ENCODE peak calls at places on chromosome 13, in seven cellular contexts. H is cardiac fibroblast, E is AG10803, W is keratinocyte, O is retinal pigment epithelial cell, L is left lung, P is uterus. K is an unnamed sample.

GRCh38 chr13:108621421-108621820 is 8.0 kb upstream of the MYO16 start:
- DNase-seq in W (no peak), P (no peak), L (no peak), H (no peak), O (no peak), E (no peak), K (no peak)

GRCh38 chr13:45133396-45134118 is 13.2 kb downstream of the GTF2F2 start:
- DNase-seq in P (no peak), W (no peak), L (no peak), E (no peak), H (no peak), O (no peak), K (no peak)

GRCh38 chr13:46146898-46147297 is 35.1 kb downstream of the LCP1 start:
- DNase-seq in P (no peak), O (no peak), E (peak; percentile 26), H (peak; percentile 39), W (no peak), L (no peak), K (no peak)

GRCh38 chr13:23618341-23618740 is 48.1 kb downstream of the TNFRSF19 start:
- DNase-seq in L (no peak), H (peak; percentile 99), E (peak; percentile 94), O (peak; percentile 98), P (no peak), W (no peak), K (no peak)

GRCh38 chr13:98004107-98004506 is 50.6 kb downstream of the IPO5 start:
- DNase-seq in W (no peak), H (peak; percentile 59), E (peak; percentile 7), O (no peak), P (no peak), L (no peak), K (no peak)

GRCh38 chr13:73179906-73180305 is 121.1 kb downstream of the KLF5 start:
- DNase-seq in W (no peak), P (no peak), E (no peak), L (no peak), H (no peak), O (no peak), K (no peak)

GRCh38 chr13:20882206-20882605 is 20.3 kb downstream of the XPO4 start:
- DNase-seq in W (no peak), P (no peak), O (peak; percentile 24), L (no peak), H (no peak), E (peak; percentile 59), K (no peak)

GRCh38 chr13:100604909-100605308 is 16.3 kb upstream of the GGACT start:
- DNase-seq in P (no peak), H (no peak), L (no peak), O (no peak), E (no peak), W (no peak), K (no peak)

GRCh38 chr13:102195566-102196462 is 206.0 kb downstream of the FGF14 start:
- DNase-seq in L (no peak), W (no peak), P (no peak), H (peak; percentile 28), E (no peak), O (no peak), K (no peak)

GRCh38 chr13:93714171-93714570 is 487.6 kb downstream of the GPC6 start:
- DNase-seq in O (no peak), P (no peak), L (no peak), H (no peak), E (peak; percentile 36), W (no peak), K (no peak)

GRCh38 chr13:95708390-95708774 is 31.4 kb downstream of the DNAJC3 start:
- DNase-seq in O (no peak), L (no peak), E (no peak), H (no peak), P (no peak), W (no peak), K (no peak)

GRCh38 chr13:107233541-107233940 is 665.6 kb upstream of the ARGLU1 start:
- DNase-seq in L (no peak), O (no peak), H (no peak), E (no peak), P (no peak), W (no peak), K (no peak)

GRCh38 chr13:41019578-41020347 is 647 bp upstream of the ELF1 start:
- DNase-seq in E (no peak), O (no peak), P (no peak), H (no peak), W (no peak), L (no peak), K (no peak)
- H3K4me3 ChIP-seq in E (no peak overlapping the region), O (no peak overlapping the region), P (no peak overlapping the region), H (no peak overlapping the region), W (no peak overlapping the region), L (no peak overlapping the region), K (no peak overlapping the region)

GRCh38 chr13:112894423-112894672 is 74.7 kb upstream of the MCF2L start:
- DNase-seq in W (no peak), L (no peak), P (no peak), H (no peak), O (no peak), E (no peak), K (no peak)

GRCh38 chr13:112892759-112893569 is 76.0 kb upstream of the MCF2L start:
- DNase-seq in E (no peak), P (no peak), W (no peak), O (no peak), L (peak; percentile 31), H (no peak), K (no peak)

GRCh38 chr13:112895521-112896465 is 73.2 kb upstream of the MCF2L start:
- DNase-seq in P (no peak), O (no peak), E (no peak), W (no peak), H (no peak), L (peak; percentile 27), K (no peak)

GRCh38 chr13:112894673-112895481 is 74.1 kb upstream of the MCF2L start:
- DNase-seq in O (no peak), H (no peak), W (no peak), P (no peak), L (no peak), E (no peak), K (no peak)

DNA sequence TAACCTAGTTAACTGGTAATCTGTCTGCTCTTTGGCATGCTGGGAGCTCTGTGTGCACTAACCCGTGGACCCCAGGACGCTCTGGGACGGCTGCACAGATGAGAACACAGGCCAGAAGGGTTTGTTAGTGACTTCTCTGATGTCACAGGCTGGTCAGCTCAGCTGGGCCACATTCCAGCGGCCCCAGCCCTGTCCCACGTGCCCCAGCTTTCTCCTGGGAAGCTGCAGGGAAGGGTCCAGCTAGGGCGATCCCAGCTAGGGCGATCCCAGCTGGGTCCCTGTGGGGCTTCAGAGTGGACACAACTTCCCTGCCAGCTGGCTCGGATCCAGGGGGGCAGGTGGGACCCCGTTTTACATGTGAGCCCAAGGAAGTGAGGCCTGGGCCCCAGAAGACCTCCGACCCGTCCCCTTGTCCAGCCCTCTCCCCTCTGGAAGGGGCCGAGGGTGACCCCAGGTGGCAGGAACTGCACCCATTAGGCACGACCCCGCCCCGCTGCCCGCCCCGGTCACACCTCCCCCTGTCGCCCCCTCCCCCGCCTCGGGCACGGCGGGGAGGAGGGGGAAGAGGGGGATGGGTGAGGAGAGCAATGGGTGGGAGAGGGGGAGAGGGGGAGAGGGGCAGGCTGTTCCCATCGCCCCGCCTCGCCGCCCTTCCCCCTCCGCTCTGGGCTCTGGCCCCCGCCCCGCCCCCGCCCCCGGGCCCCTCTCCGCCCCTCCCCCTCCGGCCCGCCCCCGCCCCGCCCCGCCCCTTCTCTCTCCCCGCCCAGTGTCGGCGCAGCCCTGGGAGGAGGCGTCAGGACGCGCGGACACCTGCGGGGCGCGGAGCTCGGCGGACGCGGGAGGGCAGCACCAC is 75.2 kb upstream of the MCF2L start:
- DNase-seq in E (no peak), W (no peak), L (peak; percentile 37), P (no peak), H (peak; percentile 22), O (peak; percentile 65), K (no peak)
- TF ChIP-seq CTCF in E (no peak), W (no peak), L (no peak), P (no peak), H (no peak), O (no peak), K (no peak)

DNA sequence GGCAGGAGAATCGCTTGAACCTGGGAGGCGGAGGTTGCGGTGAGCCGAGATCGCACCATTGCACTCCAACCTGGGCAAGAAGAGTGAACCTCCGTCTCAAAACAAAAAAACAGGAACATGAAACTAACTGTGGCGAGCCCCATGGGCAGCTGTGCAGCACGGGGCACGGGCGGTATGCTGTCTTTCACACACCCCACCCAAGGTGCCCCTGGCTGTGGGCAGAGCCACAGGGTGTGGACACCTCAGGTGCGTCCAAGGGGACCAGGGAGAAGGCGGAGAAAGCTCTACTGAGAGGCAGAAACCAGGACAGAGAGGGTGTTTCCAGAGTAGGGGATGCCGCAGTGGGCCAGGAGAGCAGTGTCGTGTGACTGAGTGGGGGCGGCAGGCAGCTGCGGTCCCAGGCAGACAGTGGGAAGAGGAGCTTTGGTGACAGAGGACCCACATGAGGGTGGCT is 29.8 kb downstream of the CARS2 start:
- DNase-seq in W (no peak), P (no peak), L (no peak), O (no peak), E (no peak), H (no peak), K (peak; percentile 59)
- H3K4me3 ChIP-seq in W (no peak overlapping the region), P (no peak overlapping the region), L (no peak overlapping the region), O (no peak overlapping the region), E (no peak overlapping the region), H (no peak overlapping the region), K (no peak overlapping the region)

DNA sequence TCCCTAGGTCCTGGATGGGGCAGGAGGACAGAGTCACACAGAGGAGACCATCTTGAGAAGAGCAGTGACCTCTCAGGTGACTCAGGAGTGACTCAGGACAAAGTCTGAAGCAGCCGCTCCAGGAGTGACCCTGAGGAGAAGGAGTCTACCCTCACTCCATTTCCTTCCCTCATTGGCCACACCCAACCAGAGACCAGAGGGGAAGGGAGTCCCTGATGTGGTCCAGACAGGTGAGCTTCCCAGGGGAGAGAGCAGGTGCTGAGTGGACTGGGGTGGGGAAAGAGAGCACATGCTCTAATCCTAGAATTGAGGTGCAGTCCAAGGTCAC is 75.5 kb upstream of the MEDAG start:
- DNase-seq in H (peak; percentile 38), E (no peak), P (no peak), L (no peak), W (no peak), O (no peak), K (no peak)
- TF ChIP-seq CTCF in H (no peak), E (no peak), P (no peak), L (no peak), W (no peak), O (no peak), K (no peak)

GRCh38 chr13:36965767-36966166 is 33.4 kb downstream of the ALG5 start:
- DNase-seq in W (peak; percentile 21), P (no peak), O (peak; percentile 11), L (no peak), H (peak; percentile 92), E (peak; percentile 67), K (no peak)

GRCh38 chr13:36966404-36966803 is 32.7 kb downstream of the ALG5 start:
- DNase-seq in L (no peak), W (no peak), E (no peak), H (no peak), O (no peak), P (no peak), K (no peak)
- H3K4me3 ChIP-seq in L (no peak overlapping the region), W (no peak overlapping the region), E (no peak overlapping the region), H (no peak overlapping the region), O (no peak overlapping the region), P (no peak overlapping the region), K (no peak overlapping the region)

GRCh38 chr13:34000955-34001354 is 183.0 kb downstream of the RFC3 start:
- DNase-seq in P (no peak), H (no peak), L (no peak), W (no peak), O (no peak), E (no peak), K (no peak)
- TF ChIP-seq CTCF in P (no peak), H (no peak), L (no peak), W (no peak), O (no peak), E (no peak), K (no peak)